ENCODE peak calls at places on chromosome 18, in eight cellular contexts. I is AG04450, G is cardiac muscle cell, Z is heart left ventricle, L is prostate gland, E is Peyer's patch, Q is body of pancreas, B is uterus. H is an unnamed sample.

GRCh38 chr18:26506012-26506411 is 42.3 kb downstream of the KCTD1 start:
- DNase-seq in B (no peak), L (no peak), E (no peak), I (no peak), Z (no peak), G (no peak), Q (no peak), H (no peak)

GRCh38 chr18:74230922-74231714 is 60.6 kb downstream of the CYB5A start:
- DNase-seq in G (no peak), E (no peak), B (no peak), Z (no peak), L (no peak), I (no peak), Q (peak), H (no peak)

GRCh38 chr18:74139414-74139813 is 8.2 kb downstream of the FBXO15 start:
- DNase-seq in E (no peak), I (no peak), L (no peak), Q (no peak), G (no peak), Z (no peak), B (no peak), H (no peak)

GRCh38 chr18:73614812-73615211 is 532.8 kb downstream of the FBXO15 start:
- DNase-seq in I (peak), Q (no peak), B (no peak), G (peak), Z (no peak), E (no peak), L (no peak), H (no peak)

GRCh38 chr18:3923750-3924149 is 473.8 kb downstream of the TGIF1 start:
- DNase-seq in B (no peak), Z (no peak), E (no peak), L (no peak), I (peak), Q (no peak), G (peak), H (no peak)

GRCh38 chr18:79348066-79348465 is 47.7 kb upstream of the NFATC1 start:
- DNase-seq in L (no peak), Z (no peak), Q (no peak), I (no peak), B (no peak), E (no peak), G (no peak), H (no peak)

GRCh38 chr18:80009661-80010550 is 21.5 kb upstream of the TXNL4A start:
- DNase-seq in E (no peak), G (peak), Q (peak), Z (peak), B (peak), L (no peak), I (peak), H (no peak)

GRCh38 chr18:21853020-21853419 is 112.4 kb downstream of the MIB1 start:
- DNase-seq in L (no peak), B (no peak), G (peak), Z (no peak), I (peak), Q (no peak), E (no peak), H (no peak)

GRCh38 chr18:23401400-23402347 is 51.4 kb upstream of the RIOK3 start:
- DNase-seq in Q (peak), Z (no peak), B (peak), I (peak), L (no peak), G (peak), E (peak), H (no peak)

GRCh38 chr18:56804395-56804794 is 153.2 kb downstream of the WDR7 start:
- DNase-seq in Z (no peak), B (no peak), G (no peak), E (no peak), I (no peak), L (no peak), Q (no peak), H (no peak)

GRCh38 chr18:68962623-68963022 is 164.7 kb downstream of the CCDC102B start:
- DNase-seq in E (no peak), G (no peak), Q (no peak), L (no peak), I (no peak), Z (no peak), B (no peak), H (no peak)

GRCh38 chr18:13442451-13442850 is 223.9 kb downstream of the LDLRAD4 start:
- DNase-seq in L (no peak), G (no peak), E (no peak), B (no peak), Z (peak), I (no peak), Q (no peak), H (no peak)

GRCh38 chr18:68467966-68468365 is 246.9 kb downstream of the TMX3 start:
- DNase-seq in Q (no peak), L (no peak), Z (no peak), B (no peak), G (no peak), E (no peak), I (no peak), H (no peak)

GRCh38 chr18:50819027-50819726 is 639 bp downstream of the MRO start:
- DNase-seq in Z (peak), B (no peak), L (peak), I (no peak), Q (peak), G (peak), E (peak), H (peak)

GRCh38 chr18:50817898-50818250 is 1.9 kb downstream of the MRO start:
- DNase-seq in Q (no peak), E (no peak), L (no peak), Z (no peak), I (peak), B (no peak), G (peak), H (no peak)

GRCh38 chr18:50820901-50821520 is 1.2 kb upstream of the MRO start:
- DNase-seq in E (no peak), L (no peak), Q (no peak), I (no peak), B (no peak), G (no peak), Z (no peak), H (no peak)

GRCh38 chr18:50816767-50817166 is 3.0 kb downstream of the MRO start:
- DNase-seq in E (peak), I (no peak), L (no peak), Z (no peak), B (no peak), G (no peak), Q (no peak), H (no peak)

GRCh38 chr18:50819727-50820378 is at the start of gene MRO:
- DNase-seq in Z (peak), Q (peak), G (peak), I (peak), B (peak), L (peak), E (peak), H (peak)
- TF ChIP-seq CTCF in Z (peak), Q (peak), G (peak), I (peak), B (peak), L (peak), E (peak), H (peak)

GRCh38 chr18:55419132-55419938 is 168.7 kb downstream of the TCF4 start:
- DNase-seq in E (no peak), B (no peak), L (no peak), I (no peak), Q (no peak), G (no peak), Z (no peak), H (no peak)

GRCh38 chr18:55420665-55420964 is 167.4 kb downstream of the TCF4 start:
- DNase-seq in E (no peak), Z (no peak), Q (no peak), L (no peak), G (no peak), B (no peak), I (no peak), H (no peak)

GRCh38 chr18:55416791-55417190 is 171.2 kb downstream of the TCF4 start:
- DNase-seq in G (no peak), I (no peak), L (no peak), E (no peak), Z (no peak), Q (no peak), B (no peak), H (peak)

GRCh38 chr18:55419939-55420664 is 167.9 kb downstream of the TCF4 start:
- DNase-seq in I (no peak), B (no peak), Z (no peak), G (no peak), E (no peak), Q (no peak), L (no peak), H (no peak)

GRCh38 chr18:55418439-55418838 is 169.6 kb downstream of the TCF4 start:
- DNase-seq in G (no peak), B (no peak), Z (no peak), L (no peak), Q (no peak), I (no peak), E (no peak), H (no peak)
- H3K27ac ChIP-seq in G (no peak), B (peak), Z (peak), L (no peak), Q (no peak), I (no peak), E (no peak), H (peak)

DNA sequence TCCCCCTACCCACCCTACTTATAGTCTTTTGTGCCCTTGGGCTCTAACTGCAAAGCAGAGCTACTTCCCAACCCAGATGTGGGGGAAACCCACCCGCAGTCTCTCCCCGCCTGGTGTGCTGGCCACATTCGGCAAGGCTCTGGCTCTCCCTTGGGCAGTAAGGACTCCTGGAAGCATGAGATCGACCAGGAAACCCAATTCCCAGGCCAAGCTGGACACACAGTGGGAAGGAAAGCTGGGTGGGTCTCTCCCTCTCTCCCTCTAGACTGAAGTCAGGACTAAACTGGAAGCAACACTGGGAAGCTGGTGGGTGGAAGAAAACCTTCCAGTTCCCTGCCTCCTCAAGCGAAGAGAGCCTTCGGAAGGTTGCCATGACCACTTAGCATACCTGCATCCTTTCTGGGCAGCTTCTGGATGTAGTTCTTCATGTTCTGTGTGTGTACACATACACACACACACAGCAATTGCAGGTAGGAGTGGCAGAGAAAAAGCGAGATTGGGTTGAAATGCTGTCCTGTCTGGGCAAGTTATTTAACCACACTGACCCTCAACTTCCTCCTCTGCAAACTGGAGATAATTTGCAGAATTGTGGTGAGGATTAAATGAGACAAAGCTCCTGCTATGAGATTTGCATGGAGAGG is 33.9 kb downstream of the ZBTB7C start:
- DNase-seq in G (no peak), B (no peak), I (no peak), L (no peak), Q (no peak), Z (no peak), E (no peak), H (no peak)
- H3K4me3 ChIP-seq in G (no peak), B (no peak), I (no peak), L (no peak), Q (no peak), Z (no peak), E (no peak), H (no peak)

DNA sequence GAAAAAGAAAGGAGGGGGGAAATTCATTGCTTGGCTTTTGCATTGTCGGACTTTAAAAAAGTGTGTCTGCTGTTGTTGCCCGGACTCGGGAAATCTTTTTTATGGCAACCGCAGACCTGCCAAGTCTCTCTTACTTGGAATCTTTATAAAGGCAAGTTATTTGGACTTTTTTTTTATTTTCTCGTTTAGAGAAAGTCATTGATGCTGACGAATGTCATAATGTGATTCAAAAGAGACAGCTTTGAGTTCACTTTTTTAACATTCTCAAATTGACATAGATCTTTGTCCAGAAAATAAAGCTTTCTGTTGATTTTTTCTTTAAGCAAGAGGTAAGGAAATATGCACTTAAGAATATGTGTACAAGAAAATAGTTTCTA is 651 bp upstream of the ZNF521 start:
- DNase-seq in L (no peak), E (no peak), G (no peak), Q (no peak), B (no peak), Z (no peak), I (no peak), H (no peak)
- TF ChIP-seq CTCF in L (no peak), E (no peak), G (peak), Q (no peak), B (no peak), Z (no peak), I (no peak), H (peak)

DNA sequence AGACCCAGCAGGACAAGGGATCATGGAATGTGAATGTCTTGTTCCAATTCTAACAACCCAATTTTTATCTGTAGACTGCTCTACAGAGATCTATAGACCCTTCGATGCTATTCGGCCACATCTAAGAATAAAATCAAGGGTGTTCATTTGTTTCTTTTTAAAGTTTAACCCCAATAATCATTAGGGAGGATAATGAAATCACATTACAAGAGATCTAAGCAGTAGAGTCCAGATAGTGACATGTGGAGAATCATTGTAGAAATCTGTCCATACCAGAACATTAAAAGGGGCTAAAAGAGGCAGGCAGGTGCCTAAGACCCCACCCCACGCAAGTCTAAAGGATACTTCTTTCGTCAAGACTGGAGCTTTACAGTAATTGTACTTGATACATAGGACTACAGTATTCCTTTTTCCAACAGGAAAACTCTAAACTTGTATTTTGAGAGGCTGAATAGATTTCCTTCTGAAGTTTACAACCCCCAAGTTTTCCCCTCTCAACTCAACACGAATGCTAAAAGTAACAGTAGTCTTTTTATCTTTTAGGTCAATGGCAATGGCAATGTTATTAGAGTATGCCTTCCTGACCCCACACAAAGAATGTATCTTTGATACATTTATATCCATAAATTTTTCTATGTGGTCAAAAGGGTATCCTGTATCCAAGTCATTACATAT is 183.7 kb downstream of the TCF4 start:
- DNase-seq in Z (no peak), I (no peak), Q (no peak), E (no peak), L (no peak), B (no peak), G (no peak), H (no peak)
- H3K27ac ChIP-seq in Z (peak), I (no peak), Q (no peak), E (no peak), L (no peak), B (peak), G (no peak), H (peak)

GRCh38 chr18:61580061-61580460 is 246.8 kb downstream of the CDH20 start:
- DNase-seq in E (no peak), I (no peak), G (peak), B (no peak), L (no peak), Q (no peak), Z (no peak), H (no peak)

GRCh38 chr18:61582205-61582710 is 249.0 kb downstream of the CDH20 start:
- DNase-seq in B (no peak), G (no peak), I (no peak), Z (peak), Q (no peak), L (no peak), E (no peak), H (no peak)

GRCh38 chr18:61579581-61579980 is 246.4 kb downstream of the CDH20 start:
- DNase-seq in E (no peak), G (no peak), Q (no peak), B (no peak), Z (no peak), L (no peak), I (no peak), H (no peak)

GRCh38 chr18:61583548-61583947 is 250.3 kb downstream of the CDH20 start:
- DNase-seq in B (no peak), Q (no peak), Z (no peak), L (no peak), G (no peak), E (no peak), I (no peak), H (no peak)

GRCh38 chr18:61581578-61582204 is 248.5 kb downstream of the CDH20 start:
- DNase-seq in B (peak), L (peak), Z (peak), I (no peak), E (peak), Q (peak), G (peak), H (peak)
- H3K4me3 ChIP-seq in B (peak), L (peak), Z (peak), I (peak), E (peak), Q (no peak), G (peak), H (peak)

DNA sequence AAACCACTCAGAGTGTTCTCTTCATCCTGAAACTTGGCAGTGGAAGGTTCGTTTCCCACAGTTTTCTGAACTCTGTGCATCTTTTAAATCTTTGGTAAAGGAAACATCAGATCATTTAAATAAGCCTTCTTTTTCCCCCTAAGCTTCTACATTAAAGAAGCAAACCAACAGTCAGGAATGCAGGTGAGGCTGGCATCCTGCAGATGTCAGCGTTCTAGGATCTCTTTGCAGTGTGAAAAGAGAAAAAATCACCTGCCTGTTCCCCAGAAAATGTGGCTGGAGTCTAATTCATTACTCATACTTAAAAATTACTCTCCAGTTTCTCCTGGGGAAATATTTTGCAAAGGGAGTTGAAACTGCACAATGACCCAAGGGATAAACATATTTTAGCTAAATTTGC is 64.5 kb upstream of the ZCCHC2 start:
- DNase-seq in Z (no peak), G (no peak), L (no peak), Q (no peak), I (no peak), B (no peak), E (no peak), H (no peak)
- TF ChIP-seq CTCF in Z (no peak), G (no peak), L (no peak), Q (no peak), I (no peak), B (no peak), E (no peak), H (no peak)

GRCh38 chr18:48828713-48829442 is 121.9 kb downstream of the SMAD7 start:
- DNase-seq in B (peak), G (no peak), I (no peak), Z (no peak), E (peak), Q (no peak), L (no peak), H (no peak)
- H3K27ac ChIP-seq in B (peak), G (peak), I (peak), Z (peak), E (no peak), Q (no peak), L (peak), H (peak)